ENCODE peak calls at places on chromosomes 6 and 20, in four cellular contexts. T is HepG2, Q is Panc1, W is K562. R is an unnamed sample.
A peak's percentile ranks its signal among the peaks of the same experiment; 100 is the strongest.

GRCh38 chr20:25984933-25985332 is 288.3 kb upstream of the ZNF337 start:
- DNase-seq in W (peak; percentile 18), Q (no peak), T (no peak), R (no peak)

GRCh38 chr6:88238065-88238464 is 71.9 kb upstream of the CNR1 start:
- DNase-seq in T (peak; percentile 33), W (no peak), Q (peak; percentile 12), R (peak; percentile 13)

GRCh38 chr20:20820104-20820503 is 107.7 kb upstream of the RALGAPA2 start:
- DNase-seq in T (peak; percentile 68), Q (no peak), W (peak; percentile 59), R (peak; percentile 34)

GRCh38 chr6:105873799-105874198 is 212.3 kb upstream of the PRDM1 start:
- DNase-seq in T (no peak), Q (no peak), W (no peak), R (no peak)

GRCh38 chr20:45781391-45781931 is 10.2 kb downstream of the WFDC3 start:
- DNase-seq in Q (peak; percentile 90), W (no peak), T (no peak), R (peak; percentile 92)

GRCh38 chr20:24109008-24109407 is 120.4 kb upstream of the GGTLC1 start:
- DNase-seq in Q (no peak), T (no peak), W (peak; percentile 11), R (no peak)

GRCh38 chr6:130837067-130837466 is 9.9 kb downstream of the SMLR1 start:
- DNase-seq in Q (no peak), T (no peak), W (no peak), R (no peak)

GRCh38 chr6:112899541-112899940 is 552.4 kb downstream of the RFPL4B start:
- DNase-seq in W (no peak), T (no peak), Q (no peak), R (no peak)

GRCh38 chr6:33439956-33440648 is 14.3 kb upstream of the ZBTB9 start:
- DNase-seq in T (no peak), W (peak; percentile 74), Q (no peak), R (no peak)

GRCh38 chr6:75563032-75563431 is 38.6 kb upstream of the SENP6 start:
- DNase-seq in Q (no peak), W (no peak), T (peak; percentile 37), R (peak; percentile 48)

GRCh38 chr6:128889870-128890269 is 6.9 kb downstream of the LAMA2 start:
- DNase-seq in T (no peak), W (no peak), Q (no peak), R (no peak)

GRCh38 chr6:69861986-69862385 is 4.4 kb upstream of the COL19A1 start:
- DNase-seq in W (no peak), T (no peak), Q (no peak), R (no peak)

GRCh38 chr6:112936476-112936875 is 589.3 kb downstream of the RFPL4B start:
- DNase-seq in Q (no peak), W (no peak), T (no peak), R (no peak)

GRCh38 chr20:60365882-60366281 is 407.7 kb downstream of the CDH26 start:
- DNase-seq in T (no peak), W (no peak), Q (no peak), R (no peak)

GRCh38 chr20:58811334-58811733 is 39.4 kb downstream of the GNAS-AS1 start:
- DNase-seq in W (peak; percentile 26), T (no peak), Q (no peak), R (no peak)

GRCh38 chr6:65289491-65289890 is 417.5 kb downstream of the EYS start:
- DNase-seq in T (no peak), W (no peak), Q (no peak), R (no peak)

GRCh38 chr20:15162061-15162740 is 824.8 kb upstream of the FLRT3 start:
- DNase-seq in W (no peak), Q (no peak), T (no peak), R (no peak)

GRCh38 chr6:90197854-90198496 is 98.7 kb downstream of the BACH2 start:
- DNase-seq in T (peak; percentile 16), Q (no peak), W (no peak), R (no peak)

GRCh38 chr6:165605182-165605875 is 57.7 kb downstream of the PDE10A start:
- DNase-seq in T (no peak), W (no peak), Q (no peak), R (no peak)

GRCh38 chr20:24580006-24580405 is 110.6 kb downstream of the SYNDIG1 start:
- DNase-seq in Q (no peak), T (no peak), W (no peak), R (no peak)

GRCh38 chr6:82144007-82144851 is 103.3 kb downstream of the IBTK start:
- DNase-seq in T (peak; percentile 67), W (no peak), Q (peak; percentile 82), R (peak; percentile 75)

GRCh38 chr6:712805-713204 is 19.9 kb upstream of the EXOC2 start:
- DNase-seq in Q (no peak), T (no peak), W (no peak), R (no peak)

GRCh38 chr6:41702771-41703494 is 32.5 kb downstream of the TFEB start:
- DNase-seq in W (no peak), T (no peak), Q (no peak), R (no peak)

GRCh38 chr6:106477158-106477557 is 116.6 kb downstream of the CRYBG1 start:
- DNase-seq in T (no peak), W (no peak), Q (no peak), R (no peak)

GRCh38 chr6:116387374-116387773 is 16.6 kb downstream of the DSE start:
- DNase-seq in W (no peak), Q (no peak), T (no peak), R (peak; percentile 55)

GRCh38 chr6:100633096-100633766 is 168.5 kb upstream of the SIM1 start:
- DNase-seq in W (no peak), Q (peak; percentile 15), T (peak; percentile 79), R (peak; percentile 71)

GRCh38 chr6:139253656-139254055 is 38.1 kb downstream of the TXLNB start:
- DNase-seq in W (no peak), T (no peak), Q (no peak), R (no peak)

GRCh38 chr6:157585274-157586087 is 204.5 kb downstream of the ZDHHC14 start:
- DNase-seq in T (no peak), Q (no peak), W (no peak), R (no peak)

GRCh38 chr20:25056601-25057233 is 1.2 kb downstream of the ACSS1 start:
- DNase-seq in Q (no peak), W (no peak), T (no peak), R (no peak)

GRCh38 chr6:38933426-38933825 is 115.2 kb upstream of the GLP1R start:
- DNase-seq in T (peak; percentile 24), Q (no peak), W (no peak), R (peak; percentile 22)

GRCh38 chr6:167291623-167292300 is 647 bp downstream of the UNC93A start:
- DNase-seq in W (no peak), T (peak; percentile 77), Q (no peak), R (no peak)

GRCh38 chr6:95578106-95578410 is 723 bp downstream of the MANEA start:
- DNase-seq in W (peak; percentile 9), T (peak; percentile 15), Q (no peak), R (no peak)

GRCh38 chr20:38342196-38342595 is 4.1 kb upstream of the LBP start:
- DNase-seq in W (no peak), Q (no peak), T (no peak), R (no peak)

GRCh38 chr20:42027746-42028268 is 409.6 kb upstream of the CHD6 start:
- DNase-seq in T (no peak), W (no peak), Q (no peak), R (no peak)

GRCh38 chr6:50272611-50273010 is 222.9 kb upstream of the DEFB112 start:
- DNase-seq in Q (no peak), T (no peak), W (no peak), R (no peak)

GRCh38 chr6:90375681-90376439 is 79.2 kb upstream of the BACH2 start:
- DNase-seq in W (no peak), Q (no peak), T (no peak), R (no peak)

GRCh38 chr20:63290677-63291472 is 2.1 kb upstream of the COL20A1 start:
- DNase-seq in Q (no peak), T (peak; percentile 41), W (peak; percentile 84), R (peak; percentile 13)

GRCh38 chr6:132725947-132726607 is 12.2 kb upstream of the VNN1 start:
- DNase-seq in W (no peak), Q (no peak), T (no peak), R (no peak)

GRCh38 chr6:7433211-7433610 is 43.6 kb downstream of the RIOK1 start:
- DNase-seq in W (no peak), Q (no peak), T (no peak), R (no peak)

GRCh38 chr20:61560361-61560853 is 308.3 kb downstream of the CDH4 start:
- DNase-seq in T (no peak), W (peak; percentile 57), Q (no peak), R (no peak)

GRCh38 chr6:26216886-26217713 is 129.9 kb downstream of the HFE start:
- DNase-seq in W (peak; percentile 75), T (peak; percentile 93), Q (no peak), R (no peak)
- TF ChIP-seq TCF7L2 in W (no peak), T (no peak), Q (peak; percentile 30), R (no peak)

GRCh38 chr20:11901127-11901526 is 16.6 kb upstream of the BTBD3 start:
- DNase-seq in Q (no peak), W (no peak), T (peak; percentile 56), R (no peak)
- TF ChIP-seq TCF7L2 in Q (no peak), W (no peak), T (no peak), R (no peak)

GRCh38 chr6:119301429-119301828 is 48.1 kb downstream of the MAN1A1 start:
- DNase-seq in W (no peak), T (no peak), Q (no peak), R (no peak)
- TF ChIP-seq TCF7L2 in W (no peak), T (no peak), Q (no peak), R (no peak)

GRCh38 chr6:17268114-17268513 is 13.0 kb upstream of the RBM24 start:
- DNase-seq in Q (no peak), W (no peak), T (no peak), R (no peak)
- TF ChIP-seq TCF7L2 in Q (no peak), W (no peak), T (no peak), R (no peak)

DNA sequence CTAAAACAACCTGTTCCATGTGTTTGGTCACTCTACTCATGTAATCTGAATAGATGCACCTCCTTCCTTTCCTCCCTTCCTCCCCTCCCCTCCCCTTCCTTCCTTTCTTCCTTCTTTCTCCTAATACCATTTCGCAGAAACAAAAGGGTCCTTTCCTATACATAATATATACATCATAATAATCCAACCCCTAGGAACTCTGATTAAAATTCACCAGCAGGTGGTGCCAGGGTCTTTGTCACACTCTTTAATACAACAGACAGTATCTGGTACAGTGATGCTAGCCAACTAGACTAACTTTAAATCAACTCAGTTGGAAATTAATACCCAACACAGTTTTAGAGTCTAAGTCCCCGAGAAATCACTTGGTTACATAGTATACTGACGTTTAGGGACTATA is 181.2 kb upstream of the SHLD1 start:
- DNase-seq in Q (peak; percentile 22), T (peak; percentile 71), W (peak; percentile 18), R (peak; percentile 28)
- TF ChIP-seq TCF7L2 in Q (no peak), T (no peak), W (no peak), R (no peak)